ENCODE peak calls at places on chromosomes 6 and 20, in four cellular contexts. E is psoas muscle; L is left ventricle myocardium inferior; B is effector memory CD4-positive, alpha-beta T cell. I is an unnamed sample. For H3K4me1, the result is how much of the 10 kb centered on the place peaks cover.

GRCh38 chr20:31569163-31570020 is 35.7 kb upstream of the ID1 start:
- DNase-seq in E (peak), L (peak), B (peak), I (peak)

GRCh38 chr20:24662756-24663399 is 193.4 kb downstream of the SYNDIG1 start:
- DNase-seq in E (no peak), L (no peak), B (no peak), I (no peak)

GRCh38 chr20:46283426-46283825 is 24.9 kb downstream of the CDH22 start:
- DNase-seq in E (no peak), L (no peak), B (no peak), I (no peak)

GRCh38 chr6:125688138-125688537 is 61.3 kb upstream of the HEY2 start:
- DNase-seq in E (no peak), L (no peak), B (no peak), I (no peak)

GRCh38 chr6:39881851-39882566 is 52.3 kb downstream of the MOCS1 start:
- DNase-seq in E (no peak), L (no peak), B (no peak), I (peak)

GRCh38 chr6:43628392-43629103 is 516 bp downstream of the GTPBP2 start:
- DNase-seq in E (peak), L (peak), B (peak), I (peak)

GRCh38 chr6:115360602-115361325 is 699.9 kb downstream of the FRK start:
- DNase-seq in E (no peak), L (no peak), B (no peak), I (no peak)

GRCh38 chr6:167330745-167331144 is 5.9 kb downstream of the TTLL2 start:
- DNase-seq in E (no peak), L (no peak), B (no peak), I (no peak)

GRCh38 chr20:18533978-18534644 is 26.4 kb downstream of the SEC23B start:
- DNase-seq in E (no peak), L (no peak), B (no peak), I (no peak)

GRCh38 chr6:66930559-66931290 is 1223.7 kb upstream of the EYS start:
- DNase-seq in E (no peak), L (no peak), B (no peak), I (no peak)

GRCh38 chr20:54122189-54122588 is 51.6 kb downstream of the CYP24A1 start:
- DNase-seq in E (no peak), L (no peak), B (no peak), I (peak)

GRCh38 chr6:144285548-144285797 is 338 bp downstream of the UTRN start:
- DNase-seq in E (no peak), L (no peak), B (no peak), I (no peak)

GRCh38 chr6:31541059-31541657 is 645 bp downstream of the DDX39B start:
- DNase-seq in E (peak), L (no peak), B (peak), I (no peak)

GRCh38 chr20:60037120-60037499 is 78.9 kb downstream of the CDH26 start:
- DNase-seq in E (no peak), L (no peak), B (no peak), I (no peak)

GRCh38 chr6:52317841-52318581 is 33.5 kb upstream of the MCM3 start:
- DNase-seq in E (no peak), L (no peak), B (no peak), I (no peak)

GRCh38 chr6:98821739-98822405 is 12.5 kb upstream of the POU3F2 start:
- DNase-seq in E (no peak), L (no peak), B (no peak), I (no peak)

GRCh38 chr6:158758941-158759479 is 60.2 kb downstream of the EZR start:
- DNase-seq in E (no peak), L (no peak), B (no peak), I (no peak)

GRCh38 chr20:43662943-43663655 is 3.8 kb upstream of the MYBL2 start:
- DNase-seq in E (no peak), L (no peak), B (no peak), I (no peak)

GRCh38 chr6:168427184-168427583 is 13.8 kb upstream of the SMOC2 start:
- DNase-seq in E (no peak), L (no peak), B (no peak), I (no peak)

GRCh38 chr6:50791900-50792508 is 26.7 kb upstream of the TFAP2B start:
- DNase-seq in E (no peak), L (no peak), B (no peak), I (no peak)

GRCh38 chr20:32466739-32467505 is 108.8 kb downstream of the ASXL1 start:
- DNase-seq in E (peak), L (peak), B (no peak), I (no peak)

GRCh38 chr20:60453847-60454246 is 495.6 kb downstream of the CDH26 start:
- DNase-seq in E (no peak), L (no peak), B (no peak), I (no peak)

GRCh38 chr6:6590530-6590929 is 2.0 kb downstream of the LY86 start:
- DNase-seq in E (no peak), L (no peak), B (no peak), I (no peak)

GRCh38 chr6:6593876-6594275 is 5.4 kb downstream of the LY86 start:
- DNase-seq in E (no peak), L (no peak), B (no peak), I (no peak)

GRCh38 chr6:6591778-6592388 is 3.4 kb downstream of the LY86 start:
- DNase-seq in E (no peak), L (no peak), B (no peak), I (no peak)

GRCh38 chr6:6595025-6595424 is 6.5 kb downstream of the LY86 start:
- DNase-seq in E (no peak), L (no peak), B (no peak), I (no peak)

GRCh38 chr6:6592836-6593235 is 4.3 kb downstream of the LY86 start:
- DNase-seq in E (no peak), L (no peak), B (no peak), I (no peak)
- H3K27ac ChIP-seq in E (peak), L (peak), B (no peak), I (peak)

DNA sequence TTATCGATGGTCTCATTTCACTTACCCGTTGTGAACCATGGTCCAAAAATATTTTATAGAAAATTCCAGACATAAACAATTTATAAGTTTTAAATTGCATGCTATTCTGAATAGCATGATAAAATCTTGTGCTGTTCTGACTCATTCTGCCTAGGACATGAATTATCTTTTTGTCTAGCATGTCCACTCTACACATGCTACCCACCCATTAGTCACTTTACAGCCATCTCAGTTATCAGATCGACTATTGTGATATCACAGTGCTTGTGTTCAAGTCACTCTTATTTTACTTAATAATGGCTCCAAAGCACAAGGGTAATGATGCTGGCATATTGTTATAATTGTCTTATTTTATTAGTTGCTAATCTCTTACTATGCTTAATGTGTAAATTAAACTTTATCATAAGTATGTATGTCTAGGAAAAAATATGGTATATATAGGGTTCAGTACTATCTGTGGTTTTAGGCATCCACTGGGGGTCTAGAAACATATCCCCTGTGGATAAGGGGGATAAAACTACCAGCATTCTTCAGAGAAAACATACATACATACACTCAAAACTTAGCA is 252.0 kb upstream of the HTR1E start:
- DNase-seq in E (no peak), L (no peak), B (no peak), I (no peak)
- H3K4me1 ChIP-seq in E (under half), L (under half), B (under half), I (under half)

DNA sequence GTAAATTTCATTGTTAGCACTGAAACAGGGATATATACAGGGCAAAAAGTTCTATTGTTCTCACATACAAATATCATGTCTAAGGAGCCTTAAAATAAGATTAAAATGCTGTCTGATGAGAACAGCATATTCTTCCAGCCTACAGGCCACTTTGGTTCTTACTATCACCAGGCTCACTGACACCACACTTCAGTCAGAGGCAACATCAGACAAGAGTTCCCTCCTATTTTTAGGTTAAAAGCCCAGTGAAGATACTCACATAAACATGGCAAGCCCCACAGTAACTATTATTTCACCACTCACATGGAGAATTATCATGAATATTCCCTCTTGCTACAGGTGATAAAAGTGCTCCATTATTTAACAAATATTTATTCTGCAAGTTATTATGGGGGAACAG is 175.8 kb downstream of the ISM1 start:
- DNase-seq in E (no peak), L (no peak), B (no peak), I (no peak)
- H3K27ac ChIP-seq in E (no peak), L (no peak), B (no peak), I (no peak)

DNA sequence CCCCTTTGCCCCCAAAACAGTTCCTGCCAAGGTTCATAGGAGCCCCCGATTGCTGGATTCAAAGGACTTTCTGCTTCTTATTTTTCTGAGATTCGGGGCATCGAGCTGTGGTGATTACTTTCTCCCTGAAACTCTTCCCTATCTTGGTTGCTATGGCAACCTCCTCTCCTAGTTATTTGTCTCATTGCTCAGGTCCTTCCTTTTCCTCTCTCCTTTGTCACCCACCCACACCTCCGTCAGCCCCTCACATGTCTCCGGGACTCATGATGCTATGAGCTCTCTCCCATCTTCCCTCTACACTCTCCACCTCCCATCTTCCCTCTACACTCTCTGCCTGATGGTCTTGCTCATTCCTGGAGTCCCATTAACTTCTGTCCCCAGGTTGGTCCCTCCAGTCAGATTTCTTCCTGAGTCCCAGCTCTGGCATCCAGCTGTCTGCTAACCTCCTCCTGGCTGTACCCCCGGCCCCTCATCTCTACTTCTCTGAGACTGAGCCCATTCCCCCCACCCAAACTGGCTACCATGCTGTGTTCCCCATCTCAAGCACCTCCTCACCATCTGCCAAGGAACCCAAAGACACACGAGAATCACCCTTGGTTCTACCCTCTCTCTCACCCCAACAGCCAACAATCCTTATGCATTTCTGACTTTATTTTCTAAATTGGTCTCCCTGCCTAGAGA is 30.2 kb upstream of the NNAT start:
- DNase-seq in E (no peak), L (no peak), B (no peak), I (no peak)
- H3K4me1 ChIP-seq in E (under half), L (under half), B (under half), I (under half)

GRCh38 chr6:2746557-2747061 is 4.1 kb downstream of the MYLK4 start:
- DNase-seq in E (peak), L (no peak), B (no peak), I (no peak)
- H3K27ac ChIP-seq in E (peak), L (no peak), B (no peak), I (no peak)

GRCh38 chr6:137522399-137522798 is 28.2 kb upstream of the OLIG3 start:
- DNase-seq in E (no peak), L (no peak), B (no peak), I (no peak)

GRCh38 chr6:137518584-137518983 is 24.4 kb upstream of the OLIG3 start:
- DNase-seq in E (no peak), L (no peak), B (no peak), I (no peak)

GRCh38 chr6:137519629-137520176 is 25.5 kb upstream of the OLIG3 start:
- DNase-seq in E (no peak), L (no peak), B (no peak), I (no peak)

GRCh38 chr6:137517404-137517803 is 23.2 kb upstream of the OLIG3 start:
- DNase-seq in E (no peak), L (no peak), B (no peak), I (no peak)

GRCh38 chr6:137520520-137520919 is 26.3 kb upstream of the OLIG3 start:
- DNase-seq in E (no peak), L (no peak), B (no peak), I (no peak)
- H3K4me1 ChIP-seq in E (under half), L (under half), B (under half), I (under half)

DNA sequence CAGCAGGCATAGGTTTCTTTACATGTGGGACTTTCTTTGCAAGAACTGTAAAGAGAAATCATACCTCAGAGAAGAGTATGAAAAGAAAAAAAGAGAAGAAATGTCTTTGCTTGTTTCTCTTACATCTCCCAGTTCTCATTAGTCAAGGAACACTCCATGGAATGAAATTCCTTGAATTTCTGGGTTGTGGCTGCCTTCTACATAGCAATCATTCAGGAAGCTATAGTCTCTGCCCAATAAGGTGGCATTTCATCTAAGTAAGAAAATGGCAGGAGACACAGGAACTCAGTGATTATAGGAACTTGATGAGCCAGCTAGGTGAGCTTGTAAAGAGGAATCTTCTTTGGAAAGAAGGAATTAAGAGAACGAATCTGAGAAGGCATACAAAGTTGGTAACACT is 197.0 kb upstream of the FKBP1C start:
- DNase-seq in E (no peak), L (no peak), B (no peak), I (no peak)
- H3K27ac ChIP-seq in E (no peak), L (no peak), B (no peak), I (no peak)

GRCh38 chr6:42029062-42029685 is 21.1 kb upstream of the TAF8 start:
- DNase-seq in E (no peak), L (no peak), B (no peak), I (no peak)

GRCh38 chr6:42032366-42032765 is 18.0 kb upstream of the TAF8 start:
- DNase-seq in E (no peak), L (no peak), B (no peak), I (no peak)

GRCh38 chr6:42029881-42030280 is 20.4 kb upstream of the TAF8 start:
- DNase-seq in E (no peak), L (no peak), B (no peak), I (no peak)

GRCh38 chr6:42028234-42029061 is 21.9 kb upstream of the TAF8 start:
- DNase-seq in E (no peak), L (no peak), B (no peak), I (no peak)

GRCh38 chr6:42030585-42031506 is 19.5 kb upstream of the TAF8 start:
- DNase-seq in E (peak), L (peak), B (peak), I (no peak)
- H3K4me1 ChIP-seq in E (under half), L (half or more), B (half or more), I (under half)

GRCh38 chr6:40912158-40912946 is 126.7 kb downstream of the UNC5CL start:
- DNase-seq in E (peak), L (no peak), B (no peak), I (no peak)

GRCh38 chr6:40906759-40907158 is 132.3 kb downstream of the UNC5CL start:
- DNase-seq in E (no peak), L (no peak), B (no peak), I (no peak)

GRCh38 chr6:40909811-40910210 is 129.2 kb downstream of the UNC5CL start:
- DNase-seq in E (no peak), L (no peak), B (no peak), I (no peak)

GRCh38 chr6:40907198-40907701 is 131.8 kb downstream of the UNC5CL start:
- DNase-seq in E (no peak), L (no peak), B (no peak), I (no peak)

DNA sequence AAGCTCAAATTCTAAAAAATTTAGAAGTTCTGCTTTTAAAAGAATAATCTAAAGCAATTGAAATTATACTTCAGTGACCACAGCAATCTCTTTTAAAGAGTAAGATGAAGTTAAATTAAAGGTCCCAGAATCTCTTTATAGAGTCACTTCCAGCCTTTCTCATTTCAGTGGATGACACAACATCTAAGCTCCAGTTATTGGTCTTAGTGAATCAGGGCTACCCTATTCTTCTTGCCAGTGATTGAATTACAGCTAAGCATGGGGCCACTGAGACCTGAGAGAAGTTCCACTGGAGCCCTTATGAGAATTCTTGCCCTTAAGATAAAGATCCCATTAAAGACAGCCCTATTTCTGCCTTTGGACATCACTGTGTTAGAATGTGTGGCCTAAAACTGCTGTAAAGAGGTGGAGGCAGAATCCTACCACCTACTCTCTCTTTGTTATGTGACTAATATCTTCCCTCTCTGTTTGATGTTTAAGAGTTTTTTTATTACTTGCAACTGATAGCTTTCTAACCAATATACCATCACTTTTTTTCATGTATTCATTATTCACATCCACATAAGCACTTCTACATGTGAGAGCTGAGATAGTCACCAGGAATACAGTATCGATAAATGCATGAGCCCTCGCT is 128.6 kb downstream of the UNC5CL start:
- DNase-seq in E (no peak), L (no peak), B (no peak), I (no peak)
- H3K27ac ChIP-seq in E (no peak), L (no peak), B (no peak), I (no peak)

DNA sequence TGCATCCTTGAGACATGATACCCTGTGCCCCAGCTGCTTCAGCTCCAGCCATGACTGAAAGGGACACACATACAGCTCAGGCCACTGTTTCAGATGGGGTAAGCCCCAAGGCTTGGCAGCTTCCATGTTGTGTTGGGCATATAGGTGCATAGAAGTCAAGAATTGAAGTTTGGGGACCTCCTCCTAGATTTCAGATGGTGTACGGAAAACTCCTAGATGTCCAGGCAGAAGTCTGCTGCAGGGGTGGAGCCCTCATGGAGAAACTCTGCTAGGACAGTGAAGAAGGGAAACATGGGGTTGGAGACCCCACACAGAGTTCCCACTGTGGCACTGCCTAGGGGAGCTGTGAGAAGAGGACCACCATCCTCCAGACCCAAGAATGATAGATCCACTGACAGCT is 1379.0 kb upstream of the MAP3K7 start:
- DNase-seq in E (no peak), L (no peak), B (no peak), I (no peak)
- H3K4me1 ChIP-seq in E (under half), L (under half), B (under half), I (under half)

I was measured in uterus.